ENCODE peak calls at places on chromosomes 7 and 10, in ten cellular contexts. N is heart left ventricle; A is RPMI7951; Y is heart right ventricle; W is activated gamma-delta T cell; V is NCI-H2171 treated with DMSO at 0.1 percent for 48 hours; S is CD4-positive, alpha-beta memory T cell; B is HCT116; T is NCI-H774; X is WTC11. D is an unnamed sample.

GRCh38 chr10:123038782-123039631 is 30.2 kb downstream of the ACADSB start:
- DNase-seq in V (no peak), Y (no peak), S (no peak), A (no peak), W (no peak), N (no peak), X (no peak), B (no peak), T (no peak), D (no peak)

GRCh38 chr7:155066417-155066950 is 3.6 kb upstream of the HTR5A start:
- DNase-seq in T (peak), B (no peak), Y (no peak), N (no peak), S (no peak), X (no peak), W (no peak), V (no peak), A (peak), D (no peak)

GRCh38 chr7:23467731-23468720 is 2.3 kb downstream of the IGF2BP3 start:
- DNase-seq in T (no peak), S (peak), A (peak), W (no peak), V (no peak), X (peak), N (no peak), B (no peak), Y (no peak), D (no peak)

GRCh38 chr10:30495687-30496086 is 61.7 kb downstream of the MAP3K8 start:
- DNase-seq in V (no peak), A (peak), N (no peak), W (no peak), Y (no peak), X (no peak), B (no peak), T (no peak), S (no peak), D (no peak)

GRCh38 chr10:5659702-5660528 is 6.5 kb downstream of the ASB13 start:
- DNase-seq in T (no peak), Y (no peak), W (no peak), X (no peak), B (peak), A (peak), S (no peak), N (no peak), V (no peak), D (no peak)

GRCh38 chr10:112811741-112812551 is 138.1 kb upstream of the TCF7L2 start:
- DNase-seq in X (peak), S (no peak), T (no peak), Y (no peak), V (no peak), W (no peak), B (peak), A (peak), N (no peak), D (peak)

GRCh38 chr10:108413954-108414353 is 1249.4 kb upstream of the SORCS1 start:
- DNase-seq in Y (no peak), T (no peak), N (no peak), V (no peak), W (no peak), A (no peak), X (no peak), S (no peak), B (no peak), D (no peak)

GRCh38 chr7:73434701-73435069 is 1.1 kb downstream of the FZD9 start:
- DNase-seq in X (no peak), A (no peak), S (no peak), N (no peak), Y (no peak), B (no peak), T (no peak), V (no peak), W (no peak), D (no peak)

GRCh38 chr10:32167450-32167849 is 111.2 kb upstream of the KIF5B start:
- DNase-seq in Y (no peak), V (no peak), A (no peak), N (no peak), T (no peak), S (no peak), X (no peak), B (no peak), W (no peak), D (no peak)